ENCODE peak calls at places on chromosomes 1 and 21, in nine cellular contexts. G is MM.1S, S is brain microvascular endothelial cell, N is IMR-90, R is right atrium auricular region, K is cardiac muscle cell, F is NB4, E is tibial artery, L is neural progenitor cell. P is an unnamed sample.

GRCh38 chr1:112114540-112114939 is 125.1 kb upstream of the KCND3 start:
- DNase-seq in G (no peak), S (no peak), N (no peak), R (no peak), K (no peak), F (no peak), E (no peak), L (no peak), P (no peak)

GRCh38 chr1:51906306-51907078 is 28.0 kb upstream of the NRDC start:
- DNase-seq in G (no peak), S (no peak), N (peak), R (no peak), K (peak), F (no peak), E (no peak), L (no peak), P (peak)

GRCh38 chr1:63901094-63901493 is 127.3 kb downstream of the ROR1 start:
- DNase-seq in G (no peak), S (no peak), N (no peak), R (no peak), K (no peak), F (no peak), E (no peak), L (no peak), P (no peak)

GRCh38 chr1:17232759-17233661 is 15.9 kb upstream of the PADI3 start:
- DNase-seq in G (no peak), S (peak), N (peak), R (no peak), K (peak), F (peak), E (no peak), L (no peak), P (peak)

GRCh38 chr1:6743189-6744101 is 41.8 kb upstream of the CAMTA1 start:
- DNase-seq in G (no peak), S (peak), N (peak), R (peak), K (peak), F (peak), E (peak), L (no peak), P (peak)

GRCh38 chr1:118902299-118903270 is 85.6 kb downstream of the TBX15 start:
- DNase-seq in G (no peak), S (peak), N (no peak), R (no peak), K (no peak), F (no peak), E (no peak), L (no peak), P (peak)

GRCh38 chr1:941588-942383 is 17.3 kb downstream of the NOC2L start:
- DNase-seq in G (peak), S (peak), N (peak), R (peak), K (peak), F (peak), E (peak), L (peak), P (peak)

GRCh38 chr21:17829472-17829871 is 10.3 kb upstream of the C21orf91 start:
- DNase-seq in G (no peak), S (peak), N (peak), R (no peak), K (peak), F (no peak), E (no peak), L (no peak), P (peak)

GRCh38 chr1:21936366-21937031 is 611 bp downstream of the HSPG2 start:
- DNase-seq in G (no peak), S (no peak), N (no peak), R (no peak), K (no peak), F (peak), E (no peak), L (peak), P (no peak)

GRCh38 chr1:111139234-111139955 is 498 bp downstream of the DRAM2 start:
- DNase-seq in G (peak), S (peak), N (peak), R (no peak), K (peak), F (peak), E (peak), L (peak), P (peak)

GRCh38 chr1:3717041-3717714 is 35.1 kb upstream of the CCDC27 start:
- DNase-seq in G (no peak), S (no peak), N (no peak), R (no peak), K (no peak), F (peak), E (no peak), L (no peak), P (no peak)

GRCh38 chr1:220889333-220889732 is 10.1 kb downstream of the HLX start:
- DNase-seq in G (no peak), S (no peak), N (no peak), R (no peak), K (no peak), F (no peak), E (no peak), L (no peak), P (no peak)

GRCh38 chr1:220887202-220887867 is 8.1 kb downstream of the HLX start:
- DNase-seq in G (no peak), S (no peak), N (no peak), R (no peak), K (no peak), F (no peak), E (no peak), L (peak), P (no peak)

GRCh38 chr1:220886470-220887201 is 7.4 kb downstream of the HLX start:
- DNase-seq in G (no peak), S (no peak), N (no peak), R (no peak), K (no peak), F (no peak), E (no peak), L (no peak), P (no peak)

GRCh38 chr1:220888665-220888986 is 9.4 kb downstream of the HLX start:
- DNase-seq in G (no peak), S (no peak), N (no peak), R (no peak), K (no peak), F (no peak), E (no peak), L (no peak), P (no peak)

GRCh38 chr1:220887868-220888664 is 8.8 kb downstream of the HLX start:
- DNase-seq in G (no peak), S (no peak), N (no peak), R (no peak), K (no peak), F (peak), E (no peak), L (peak), P (no peak)
- H3K4me3 ChIP-seq in G (no peak), S (no peak), N (no peak), R (no peak), K (peak), F (no peak), E (peak), L (peak), P (no peak)

DNA sequence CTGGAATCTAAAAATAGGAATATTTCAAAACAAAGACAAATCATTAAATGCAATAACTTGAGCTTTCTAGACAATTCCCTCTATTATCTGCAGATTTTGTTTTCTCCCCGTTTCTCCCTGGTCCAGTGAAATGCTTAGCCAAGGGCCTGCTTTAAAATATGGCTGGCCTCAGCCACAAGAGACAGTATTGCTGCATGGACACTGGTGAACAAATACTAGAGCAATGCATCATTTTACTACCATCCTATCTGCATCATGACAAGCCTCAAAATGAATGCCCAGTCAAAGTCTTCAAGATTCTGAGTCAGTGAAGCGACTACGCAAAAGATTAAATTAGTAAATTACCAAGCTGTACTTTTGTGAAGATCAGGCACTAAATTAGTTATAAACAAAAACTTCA is 80.5 kb downstream of the ENAH start:
- DNase-seq in G (no peak), S (peak), N (peak), R (no peak), K (peak), F (no peak), E (no peak), L (no peak), P (peak)
- TF ChIP-seq CTCF in G (no peak), S (peak), N (peak), R (peak), K (peak), F (no peak), E (peak), L (no peak), P (peak)

GRCh38 chr1:201563406-201563780 is 24.5 kb downstream of the NAV1 start:
- DNase-seq in G (no peak), S (no peak), N (no peak), R (no peak), K (no peak), F (no peak), E (no peak), L (no peak), P (no peak)
- H3K4me3 ChIP-seq in G (no peak), S (peak), N (no peak), R (no peak), K (no peak), F (no peak), E (no peak), L (no peak), P (no peak)

GRCh38 chr1:40081874-40082273 is 15.2 kb downstream of the PPT1 start:
- DNase-seq in G (no peak), S (no peak), N (no peak), R (no peak), K (no peak), F (no peak), E (no peak), L (no peak), P (no peak)
- TF ChIP-seq CTCF in G (no peak), S (no peak), N (no peak), R (no peak), K (no peak), F (no peak), E (no peak), L (no peak), P (no peak)

DNA sequence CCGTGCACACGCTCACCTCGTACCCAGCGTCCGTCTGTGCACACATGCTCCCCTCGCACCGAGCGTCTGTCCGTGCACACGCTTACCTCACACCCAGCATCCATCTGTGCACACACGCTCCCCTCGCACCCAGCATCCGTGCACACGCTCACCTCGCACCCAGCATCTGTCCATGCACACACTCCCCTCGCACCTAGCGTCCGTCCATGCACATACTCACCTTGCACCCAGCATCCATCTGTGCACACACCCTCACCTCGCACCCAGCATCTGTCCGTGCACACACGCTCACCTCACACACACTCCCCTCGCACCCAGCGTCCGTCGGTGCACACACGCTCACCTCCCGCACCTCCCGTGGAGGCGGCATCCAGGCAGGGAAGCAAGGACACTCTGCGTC is 24.4 kb upstream of the COL18A1 start:
- DNase-seq in G (no peak), S (no peak), N (no peak), R (no peak), K (no peak), F (no peak), E (peak), L (no peak), P (no peak)
- H3K4me3 ChIP-seq in G (no peak), S (no peak), N (no peak), R (no peak), K (no peak), F (no peak), E (no peak), L (no peak), P (no peak)

DNA sequence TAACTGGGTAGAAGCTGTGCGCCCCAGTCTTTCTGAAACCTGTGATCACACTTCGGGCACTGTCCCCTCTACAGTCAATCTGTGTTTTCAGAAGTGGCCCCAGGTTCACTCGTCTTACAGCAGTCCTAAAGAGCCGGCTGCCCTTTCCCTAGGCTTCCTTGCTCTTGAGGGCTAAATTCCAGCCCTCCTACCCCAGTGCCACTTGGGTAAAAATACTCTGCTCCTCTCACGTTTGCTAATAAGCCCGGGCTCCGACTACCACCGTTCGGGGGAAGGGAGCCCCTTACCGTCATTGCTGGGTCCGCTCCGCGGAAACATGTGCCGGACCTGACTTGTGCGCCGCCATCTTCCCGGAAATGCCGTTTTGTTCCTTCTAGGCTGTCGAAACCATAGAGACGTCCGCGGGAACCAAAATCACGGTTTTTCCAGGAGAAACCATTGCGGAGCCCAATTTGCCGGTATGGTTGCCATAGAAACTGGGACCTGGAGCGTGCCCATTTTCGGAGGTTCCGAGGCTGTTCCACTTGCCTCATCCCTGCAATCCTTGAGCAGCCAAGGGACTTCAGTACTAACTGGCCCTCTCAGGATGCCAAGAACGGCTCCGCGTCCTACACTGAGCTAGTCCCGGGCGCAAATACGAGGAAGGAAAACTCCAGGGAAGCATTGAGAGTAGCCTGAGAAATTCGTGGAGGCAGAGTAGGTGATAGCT is at the start of gene GPATCH4:
- DNase-seq in G (peak), S (peak), N (peak), R (peak), K (peak), F (peak), E (peak), L (peak), P (peak)
- TF ChIP-seq CTCF in G (no peak), S (no peak), N (no peak), R (peak), K (no peak), F (no peak), E (no peak), L (no peak), P (no peak)

GRCh38 chr1:81114191-81114590 is 686.5 kb upstream of the ADGRL2 start:
- DNase-seq in G (no peak), S (no peak), N (no peak), R (no peak), K (no peak), F (no peak), E (no peak), L (no peak), P (peak)
- H3K4me3 ChIP-seq in G (no peak), S (no peak), N (no peak), R (no peak), K (no peak), F (no peak), E (no peak), L (no peak), P (no peak)

GRCh38 chr21:45551316-45551715 is 9.1 kb upstream of the SLC19A1 start:
- DNase-seq in G (no peak), S (peak), N (peak), R (no peak), K (peak), F (peak), E (no peak), L (no peak), P (peak)

GRCh38 chr21:45548711-45549491 is 6.7 kb upstream of the SLC19A1 start:
- DNase-seq in G (no peak), S (no peak), N (no peak), R (no peak), K (no peak), F (no peak), E (no peak), L (no peak), P (no peak)

GRCh38 chr21:45550552-45551210 is 8.4 kb upstream of the SLC19A1 start:
- DNase-seq in G (no peak), S (no peak), N (no peak), R (no peak), K (peak), F (peak), E (no peak), L (no peak), P (no peak)

GRCh38 chr21:45551816-45552695 is 9.8 kb upstream of the SLC19A1 start:
- DNase-seq in G (no peak), S (no peak), N (no peak), R (no peak), K (no peak), F (no peak), E (no peak), L (no peak), P (no peak)

DNA sequence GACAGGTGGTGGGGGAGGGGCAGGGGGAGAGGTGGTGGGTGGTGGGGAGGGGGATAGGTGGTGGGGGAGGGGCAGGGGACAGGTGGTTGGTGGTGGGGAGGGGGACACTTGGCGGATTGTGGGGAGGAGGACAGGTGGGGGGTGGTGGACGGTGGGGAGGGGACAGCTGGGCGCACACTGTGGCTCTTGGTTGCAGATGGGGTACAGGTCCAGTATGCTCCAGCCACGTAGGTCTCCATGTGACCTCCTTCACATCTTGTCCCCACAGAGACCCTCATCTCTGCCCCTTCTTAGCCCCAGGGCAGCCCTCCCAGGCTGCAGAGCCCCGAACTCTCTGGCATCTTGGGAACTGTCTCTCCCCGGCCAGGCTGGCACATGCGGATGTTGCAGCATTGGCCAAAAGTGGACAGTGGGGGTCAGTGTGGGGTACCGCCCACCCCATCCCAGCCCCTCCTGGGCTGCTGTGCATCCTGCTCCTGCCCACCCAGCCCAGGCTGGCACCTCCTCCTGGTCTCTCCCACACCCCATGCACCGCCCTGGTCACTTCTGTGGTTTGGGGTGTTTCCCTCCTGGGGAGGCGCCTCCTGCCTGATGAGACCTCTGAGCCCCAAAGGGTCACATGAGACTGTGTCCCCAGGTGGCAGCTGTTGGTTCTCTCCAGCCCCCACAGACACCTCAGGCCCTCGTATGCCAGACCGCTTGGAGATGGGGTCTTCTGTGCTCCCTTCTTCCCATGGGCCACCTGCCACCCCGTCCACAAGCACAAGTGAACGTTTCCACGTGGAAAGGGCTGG is 7.6 kb upstream of the SLC19A1 start:
- DNase-seq in G (no peak), S (no peak), N (no peak), R (no peak), K (no peak), F (peak), E (no peak), L (no peak), P (no peak)
- TF ChIP-seq CTCF in G (no peak), S (no peak), N (no peak), R (no peak), K (no peak), F (no peak), E (no peak), L (peak), P (no peak)